ENCODE peak calls at places on chromosomes 11 and 22, in eight cellular contexts. D is body of pancreas, F is transverse colon, B is A549, L is thyroid gland, C is HCT116, Z is ovary, Y is K562. I is an unnamed sample.

GRCh38 chr22:20905415-20906386 is 11.5 kb upstream of the CRKL start:
- DNase-seq in D (no peak), F (no peak), B (no peak), L (no peak), C (no peak), Z (no peak), Y (peak; percentile 36), I (no peak)

GRCh38 chr22:44192098-44192810 is 11.5 kb downstream of the PARVG start:
- DNase-seq in D (no peak), F (no peak), B (no peak), L (no peak), C (peak; percentile 60), Z (no peak), Y (peak; percentile 83), I (no peak)

GRCh38 chr22:47011131-47011854 is 248.8 kb downstream of the TBC1D22A start:
- DNase-seq in D (no peak), F (no peak), B (no peak), L (no peak), C (no peak), Z (no peak), Y (no peak), I (no peak)

GRCh38 chr11:921921-922678 is 3.6 kb upstream of the AP2A2 start:
- DNase-seq in D (no peak), F (no peak), B (no peak), L (no peak), C (no peak), Z (no peak), Y (peak; percentile 61), I (no peak)

GRCh38 chr11:61776561-61777075 is 15.8 kb downstream of the TMEM258 start:
- DNase-seq in D (peak; percentile 85), F (peak; percentile 66), B (peak; percentile 94), L (peak; percentile 15), C (peak; percentile 28), Z (peak; percentile 78), Y (peak; percentile 86), I (no peak)

GRCh38 chr11:111788051-111788450 is 21.9 kb upstream of the PPP2R1B start:
- DNase-seq in D (no peak), F (no peak), B (no peak), L (no peak), C (no peak), Z (no peak), Y (no peak), I (no peak)

GRCh38 chr11:86035164-86035563 is 33.7 kb downstream of the PICALM start:
- DNase-seq in D (no peak), F (no peak), B (no peak), L (no peak), C (no peak), Z (no peak), Y (no peak), I (no peak)

GRCh38 chr11:86248609-86249008 is 4.1 kb downstream of the EED start:
- DNase-seq in D (no peak), F (no peak), B (no peak), L (no peak), C (no peak), Z (no peak), Y (no peak), I (no peak)

GRCh38 chr11:75462117-75462653 is 29.2 kb upstream of the KLHL35 start:
- DNase-seq in D (no peak), F (no peak), B (no peak), L (no peak), C (no peak), Z (no peak), Y (no peak), I (no peak)

GRCh38 chr11:16157327-16157726 is 199.0 kb downstream of the SOX6 start:
- DNase-seq in D (no peak), F (no peak), B (no peak), L (no peak), C (no peak), Z (no peak), Y (no peak), I (no peak)

GRCh38 chr11:16151138-16151537 is 205.2 kb downstream of the SOX6 start:
- DNase-seq in D (no peak), F (no peak), B (no peak), L (no peak), C (no peak), Z (no peak), Y (no peak), I (no peak)

GRCh38 chr11:16154715-16155396 is 201.5 kb downstream of the SOX6 start:
- DNase-seq in D (peak; percentile 56), F (no peak), B (peak; percentile 28), L (peak; percentile 10), C (no peak), Z (no peak), Y (no peak), I (peak; percentile 37)

GRCh38 chr11:16155448-16155847 is 200.9 kb downstream of the SOX6 start:
- DNase-seq in D (no peak), F (no peak), B (peak; percentile 6), L (no peak), C (no peak), Z (no peak), Y (no peak), I (no peak)

DNA sequence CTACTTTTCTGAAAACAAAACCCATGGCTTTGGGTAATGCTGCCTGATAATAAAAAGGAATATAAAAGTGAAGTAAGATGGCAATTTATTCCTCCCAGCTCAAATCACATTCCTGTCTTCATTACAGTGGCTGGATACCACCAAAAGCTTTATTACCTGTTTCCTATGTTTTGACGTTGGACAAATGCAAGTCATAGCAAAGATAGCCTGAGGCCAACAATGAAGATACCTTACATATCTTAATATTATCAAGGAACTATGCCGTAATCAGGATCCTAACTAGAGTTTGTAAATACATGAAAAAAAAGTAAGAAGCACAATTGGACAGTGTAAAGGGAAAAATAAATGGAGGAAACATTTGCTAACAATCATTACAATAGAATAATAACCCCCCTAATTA is 202.4 kb downstream of the SOX6 start:
- DNase-seq in D (no peak), F (no peak), B (no peak), L (no peak), C (no peak), Z (no peak), Y (no peak), I (no peak)
- H3K27ac ChIP-seq in D (peak overlapping the region; percentile 57), F (no peak overlapping the region), B (peak overlapping the region; percentile 48), L (no peak overlapping the region), C (no peak overlapping the region), Z (no peak overlapping the region), Y (no peak overlapping the region), I (no peak overlapping the region)

GRCh38 chr11:34162856-34163255 is 57.4 kb downstream of the NAT10 start:
- DNase-seq in D (no peak), F (no peak), B (no peak), L (no peak), C (no peak), Z (no peak), Y (no peak), I (no peak)
- TF ChIP-seq POLR2A in D (no peak), F (no peak), B (no peak), L (no peak), C (no peak), Z (no peak), Y (no peak), I (no peak)

GRCh38 chr11:118003021-118003423 is 16.8 kb downstream of the IL10RA start:
- DNase-seq in D (no peak), F (peak; percentile 9), B (no peak), L (no peak), C (no peak), Z (no peak), Y (no peak), I (no peak)
- H3K27ac ChIP-seq in D (no peak overlapping the region), F (peak overlapping the region; percentile 82), B (no peak overlapping the region), L (no peak overlapping the region), C (no peak overlapping the region), Z (no peak overlapping the region), Y (peak overlapping the region; percentile 90), I (peak overlapping the region; percentile 77)

DNA sequence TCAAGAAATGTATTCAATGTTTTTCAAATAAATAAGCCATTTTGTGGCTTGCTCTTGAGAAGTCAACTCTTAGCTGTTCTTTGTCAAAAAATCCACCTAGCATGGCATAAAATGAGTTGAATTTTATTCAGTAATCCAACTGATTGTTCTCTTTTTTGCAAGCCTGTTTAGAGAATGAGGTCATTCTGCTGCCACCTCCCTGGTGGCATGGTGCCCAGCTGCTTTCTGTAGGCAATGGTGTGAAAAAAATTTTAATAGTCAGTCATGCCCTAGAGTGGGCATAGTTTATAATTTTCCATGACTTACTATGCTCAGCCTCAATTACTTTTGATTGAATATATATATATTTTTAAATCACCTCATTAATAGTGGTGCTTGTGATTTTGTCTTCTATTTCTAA is 177.2 kb downstream of the INSC start:
- DNase-seq in D (peak; percentile 80), F (no peak), B (no peak), L (peak; percentile 12), C (no peak), Z (no peak), Y (no peak), I (no peak)
- TF ChIP-seq POLR2A in D (no peak), F (no peak), B (no peak), L (no peak), C (no peak), Z (no peak), Y (no peak), I (no peak)

DNA sequence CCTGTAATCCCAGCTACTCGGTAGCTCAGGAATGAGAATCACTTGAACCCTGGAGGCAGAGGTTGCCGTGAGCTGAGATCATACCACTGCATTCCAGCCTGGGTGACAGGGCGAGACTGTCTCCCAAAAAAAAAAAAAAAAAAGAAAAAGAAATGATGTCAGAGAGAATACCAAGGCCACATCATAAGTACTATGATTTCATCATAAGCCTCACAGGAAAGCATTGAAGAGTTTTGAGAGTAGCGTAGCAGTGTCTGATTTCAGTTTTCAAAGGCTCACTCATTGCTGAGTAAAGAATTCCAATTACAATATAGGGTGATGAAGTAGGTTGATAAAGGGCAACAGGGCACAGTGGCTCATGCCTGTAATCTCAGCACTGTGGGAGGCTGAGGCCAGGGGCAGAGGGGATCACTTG is 88.8 kb downstream of the MRTFA start:
- DNase-seq in D (no peak), F (no peak), B (no peak), L (no peak), C (no peak), Z (no peak), Y (no peak), I (no peak)
- H3K27ac ChIP-seq in D (no peak overlapping the region), F (no peak overlapping the region), B (no peak overlapping the region), L (no peak overlapping the region), C (no peak overlapping the region), Z (no peak overlapping the region), Y (no peak overlapping the region), I (no peak overlapping the region)

GRCh38 chr11:65432686-65433582 is 10.3 kb downstream of the NEAT1 start:
- DNase-seq in D (no peak), F (peak; percentile 3), B (no peak), L (no peak), C (no peak), Z (no peak), Y (no peak), I (no peak)
- TF ChIP-seq POLR2A in D (peak; percentile 24), F (no peak), B (no peak), L (peak; percentile 22), C (no peak), Z (no peak), Y (peak; percentile 64), I (no peak)